ENCODE peak calls at places on chromosome 11, in four cellular contexts. N is glutamatergic neuron; S is activated CD8-positive, alpha-beta T cell treated with anti-CD3 and anti-CD28 coated beads for 36 hours; R is cardiac muscle cell. Q is an unnamed sample.

GRCh38 chr11:134244593-134244992 is 8.6 kb downstream of the THYN1 start:
- DNase-seq in N (no peak), S (no peak), R (peak), Q (no peak)

GRCh38 chr11:111819161-111820058 is 52.0 kb downstream of the ALG9 start:
- DNase-seq in N (no peak), S (no peak), R (no peak), Q (no peak)

GRCh38 chr11:113906038-113906437 is 1.4 kb downstream of the HTR3B start:
- DNase-seq in N (no peak), S (no peak), R (peak), Q (no peak)

GRCh38 chr11:17741487-17741886 is 6.9 kb downstream of the KCNC1 start:
- DNase-seq in N (peak), S (no peak), R (no peak), Q (peak)

GRCh38 chr11:102115557-102115956 is 5.3 kb downstream of the YAP1 start:
- DNase-seq in N (no peak), S (no peak), R (peak), Q (no peak)

GRCh38 chr11:134949716-134950115 is 537.7 kb upstream of the B3GAT1 start:
- DNase-seq in N (no peak), S (no peak), R (no peak), Q (no peak)

GRCh38 chr11:34346551-34346950 is 11.3 kb downstream of the ABTB2 start:
- DNase-seq in N (no peak), S (no peak), R (no peak), Q (no peak)

GRCh38 chr11:72079776-72080325 is 491 bp downstream of the NUMA1 start:
- DNase-seq in N (no peak), S (peak), R (no peak), Q (no peak)

GRCh38 chr11:95767498-95767897 is 22.1 kb downstream of the FAM76B start:
- DNase-seq in N (no peak), S (no peak), R (no peak), Q (no peak)

GRCh38 chr11:120810251-120810650 is 213.7 kb upstream of the TBCEL start:
- DNase-seq in N (no peak), S (no peak), R (no peak), Q (no peak)

GRCh38 chr11:33987975-33988580 is 63.5 kb upstream of the CAPRIN1 start:
- DNase-seq in N (peak), S (peak), R (peak), Q (peak)

GRCh38 chr11:12721816-12722604 is 47.8 kb downstream of the TEAD1 start:
- DNase-seq in N (no peak), S (no peak), R (no peak), Q (no peak)

GRCh38 chr11:1240771-1241170 is 17.9 kb downstream of the MUC5B start:
- DNase-seq in N (no peak), S (no peak), R (no peak), Q (no peak)

GRCh38 chr11:84261707-84262106 is 975.5 kb upstream of the CCDC90B start:
- DNase-seq in N (no peak), S (no peak), R (peak), Q (no peak)

GRCh38 chr11:2580061-2580421 is 119.8 kb downstream of the KCNQ1OT1 start:
- DNase-seq in N (peak), S (no peak), R (no peak), Q (peak)

GRCh38 chr11:62574363-62575057 is 819 bp upstream of the EEF1G start:
- DNase-seq in N (no peak), S (peak), R (no peak), Q (peak)

GRCh38 chr11:105046898-105047579 is 1.9 kb upstream of the CARD16 start:
- DNase-seq in N (no peak), S (no peak), R (no peak), Q (peak)

GRCh38 chr11:124799384-124800225 is 601 bp downstream of the MSANTD2 start:
- DNase-seq in N (peak), S (peak), R (peak), Q (peak)

GRCh38 chr11:103325686-103326069 is 216.5 kb downstream of the DYNC2H1 start:
- DNase-seq in N (peak), S (peak), R (no peak), Q (no peak)

GRCh38 chr11:96162816-96163499 is 180.0 kb downstream of the MAML2 start:
- DNase-seq in N (no peak), S (no peak), R (no peak), Q (no peak)

GRCh38 chr11:10669258-10670033 is 24.1 kb downstream of the IRAG1 start:
- DNase-seq in N (no peak), S (no peak), R (no peak), Q (no peak)
- TF ChIP-seq CTCF in N (no peak), S (no peak), R (no peak), Q (no peak)

GRCh38 chr11:57432714-57433163 is 5.8 kb upstream of the SLC43A3 start:
- DNase-seq in N (no peak), S (peak), R (no peak), Q (no peak)
- TF ChIP-seq CTCF in N (no peak), S (no peak), R (peak), Q (no peak)

GRCh38 chr11:67288452-67289225 is 464 bp upstream of the ANKRD13D start:
- DNase-seq in N (peak), S (peak), R (peak), Q (peak)
- TF ChIP-seq CTCF in N (peak), S (peak), R (peak), Q (peak)

GRCh38 chr11:116893906-116894305 is 56.5 kb upstream of the APOA1 start:
- DNase-seq in N (no peak), S (no peak), R (peak), Q (no peak)

GRCh38 chr11:116892374-116892773 is 55.0 kb upstream of the APOA1 start:
- DNase-seq in N (no peak), S (no peak), R (no peak), Q (no peak)

GRCh38 chr11:116896211-116896610 is 58.8 kb upstream of the APOA1 start:
- DNase-seq in N (no peak), S (no peak), R (no peak), Q (no peak)

GRCh38 chr11:116893437-116893836 is 56.0 kb upstream of the APOA1 start:
- DNase-seq in N (no peak), S (no peak), R (no peak), Q (no peak)

DNA sequence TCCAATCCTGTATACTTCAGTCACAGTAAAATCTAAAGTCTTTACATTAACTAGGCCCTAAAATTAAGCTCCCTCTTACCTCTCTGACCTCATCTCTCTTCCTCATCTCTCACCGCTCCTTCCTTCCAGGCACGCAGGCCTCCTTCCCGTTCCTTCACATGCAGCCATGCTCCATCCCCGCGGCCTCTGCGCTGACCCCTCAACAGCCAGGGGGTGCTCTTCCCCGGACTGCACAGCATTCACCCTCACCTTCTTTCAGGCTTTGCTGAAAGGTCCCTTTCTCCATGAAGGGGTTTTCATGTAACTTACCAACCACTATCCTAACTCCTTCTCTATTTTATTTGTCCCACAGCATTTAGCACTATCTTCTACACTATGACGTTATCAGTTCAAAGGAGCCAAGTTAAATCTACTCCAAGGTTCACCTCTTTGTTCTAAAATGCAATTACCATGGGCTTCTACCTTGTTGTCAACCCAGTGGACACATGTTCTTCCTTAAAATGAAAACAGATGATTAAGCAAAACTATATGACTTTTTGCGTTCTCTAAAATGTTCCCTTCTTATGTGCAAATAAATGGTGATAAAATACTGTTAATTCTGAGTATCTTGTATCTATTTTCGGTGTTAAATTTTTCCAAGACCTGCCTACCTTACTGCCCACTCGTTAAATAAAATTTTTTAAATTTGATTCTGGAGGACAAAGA is 57.8 kb upstream of the APOA1 start:
- DNase-seq in N (peak), S (peak), R (peak), Q (peak)
- TF ChIP-seq CTCF in N (no peak), S (peak), R (peak), Q (no peak)

Q was measured in Peyer's patch.